ENCODE peak calls at places on chromosomes 4 and X, in seven cellular contexts. N, J, V, M, D, G and R are unnamed samples.

GRCh38 chr4:153533387-153533786 is 67.2 kb downstream of the TMEM131L start:
- DNase-seq in V (no peak), D (no peak), G (no peak), J (no peak), M (no peak), N (no peak), R (no peak)

GRCh38 chr4:181637186-181638105 is 605.8 kb upstream of the TENM3 start:
- DNase-seq in J (peak), V (no peak), D (no peak), N (no peak), M (no peak), G (no peak), R (no peak)

GRCh38 chr4:108982786-108983185 is 219.9 kb upstream of the ETNPPL start:
- DNase-seq in G (no peak), J (no peak), D (no peak), N (no peak), V (no peak), M (no peak), R (no peak)

GRCh38 chr4:117491531-117491930 is 406.2 kb upstream of the TRAM1L1 start:
- DNase-seq in J (no peak), G (no peak), M (no peak), N (no peak), V (no peak), D (no peak), R (no peak)

GRCh38 chr4:168637872-168638756 is 141.3 kb downstream of the PALLD start:
- DNase-seq in J (peak), V (no peak), N (no peak), D (no peak), M (no peak), G (no peak), R (no peak)

GRCh38 chrX:28920554-28920953 is 333.3 kb downstream of the IL1RAPL1 start:
- DNase-seq in N (no peak), V (no peak), M (no peak), G (no peak), D (no peak), J (peak), R (no peak)

GRCh38 chr4:24473309-24473721 is 111.0 kb downstream of the DHX15 start:
- DNase-seq in G (peak), D (no peak), M (peak), J (peak), V (no peak), N (peak), R (no peak)

GRCh38 chr4:100780126-100780525 is 262.3 kb upstream of the EMCN start:
- DNase-seq in V (no peak), J (no peak), G (no peak), D (no peak), M (no peak), N (no peak), R (no peak)

GRCh38 chrX:331145-331771 is 12.7 kb upstream of the GTPBP6 start:
- DNase-seq in V (no peak), J (peak), M (no peak), D (no peak), N (peak), G (no peak), R (no peak)

GRCh38 chrX:38172596-38172995 is 48.1 kb downstream of the SRPX start:
- DNase-seq in N (no peak), J (peak), M (no peak), D (no peak), G (no peak), V (no peak), R (no peak)

GRCh38 chr4:128068927-128069326 is 7.8 kb downstream of the LARP1B start:
- DNase-seq in V (no peak), J (peak), M (peak), N (peak), G (peak), D (no peak), R (peak)

GRCh38 chr4:7186516-7187296 is 5.6 kb upstream of the SORCS2 start:
- DNase-seq in J (no peak), G (no peak), V (no peak), M (no peak), N (no peak), D (no peak), R (no peak)

GRCh38 chrX:11770320-11770719 is 12.3 kb downstream of the MSL3 start:
- DNase-seq in M (peak), D (peak), G (peak), N (peak), V (no peak), J (peak), R (peak)

GRCh38 chr4:56655627-56656345 is 25.3 kb downstream of the HOPX start:
- DNase-seq in D (no peak), V (no peak), J (no peak), N (peak), G (no peak), M (no peak), R (no peak)

GRCh38 chr4:93829531-93830089 is 1.1 kb downstream of the ATOH1 start:
- DNase-seq in G (no peak), M (no peak), J (no peak), D (no peak), V (no peak), N (peak), R (no peak)

GRCh38 chr4:117874241-117874640 is 160.0 kb upstream of the NDST3 start:
- DNase-seq in M (no peak), G (no peak), D (no peak), V (no peak), J (no peak), N (no peak), R (no peak)

DNA sequence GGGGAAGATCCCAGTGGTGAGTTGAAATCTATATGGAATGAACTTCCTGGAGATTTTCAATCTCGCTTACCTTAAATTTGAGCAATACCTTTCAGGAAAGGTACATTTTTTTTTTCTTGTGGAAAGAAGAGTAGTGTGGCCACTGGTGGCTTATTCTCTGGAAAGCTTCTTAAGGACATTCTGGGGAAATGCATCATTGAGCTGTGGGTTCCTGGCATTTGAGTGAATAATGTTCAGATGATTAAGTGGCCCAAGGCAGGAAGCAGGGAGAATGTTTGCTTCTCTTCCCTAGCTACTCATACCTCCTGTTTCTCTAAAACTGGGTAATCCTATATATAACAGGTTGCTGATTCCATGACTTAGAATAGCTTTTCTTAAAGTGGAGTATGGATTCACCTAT is 31.8 kb downstream of the STAG2 start:
- DNase-seq in N (no peak), M (no peak), D (no peak), V (no peak), G (no peak), J (peak), R (no peak)
- TF ChIP-seq RFX5 in N (no peak), M (no peak), D (no peak), V (no peak), G (no peak), J (no peak), R (no peak)

DNA sequence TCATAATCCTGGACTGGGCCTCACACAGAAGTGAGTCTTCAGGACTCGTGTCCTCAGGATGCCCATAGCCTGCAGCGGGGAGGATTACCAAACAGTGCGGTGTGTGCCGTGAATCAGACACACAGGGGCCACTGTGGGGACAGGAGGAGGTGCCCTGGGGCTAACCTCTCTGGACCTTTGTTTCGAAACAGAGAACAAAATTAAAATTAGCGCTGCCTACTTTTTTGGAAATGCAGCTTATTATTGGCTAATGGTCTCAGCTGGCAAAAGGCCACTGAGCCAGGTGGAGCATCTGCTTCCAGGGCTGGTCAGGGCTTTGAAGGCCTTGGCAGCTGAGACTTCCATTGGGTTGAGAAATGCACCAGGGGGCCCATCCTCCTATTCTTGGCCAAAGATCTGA is 236.2 kb downstream of the EVC2 start:
- DNase-seq in M (no peak), D (no peak), J (no peak), V (no peak), N (no peak), G (no peak), R (no peak)
- TF ChIP-seq RFX5 in M (no peak), D (no peak), J (no peak), V (no peak), N (no peak), G (no peak), R (no peak)

GRCh38 chrX:13081385-13082285 is 37.2 kb upstream of the FAM9C start:
- DNase-seq in V (no peak), D (peak), N (no peak), J (peak), G (no peak), M (no peak), R (no peak)

GRCh38 chrX:13077168-13077567 is 32.7 kb upstream of the FAM9C start:
- DNase-seq in N (no peak), G (no peak), J (peak), V (no peak), M (no peak), D (no peak), R (no peak)

GRCh38 chrX:13076176-13076956 is 31.9 kb upstream of the FAM9C start:
- DNase-seq in N (no peak), V (no peak), J (peak), G (no peak), D (no peak), M (no peak), R (no peak)

GRCh38 chrX:13080128-13080795 is 35.8 kb upstream of the FAM9C start:
- DNase-seq in G (no peak), M (no peak), N (no peak), J (no peak), D (no peak), V (no peak), R (no peak)

DNA sequence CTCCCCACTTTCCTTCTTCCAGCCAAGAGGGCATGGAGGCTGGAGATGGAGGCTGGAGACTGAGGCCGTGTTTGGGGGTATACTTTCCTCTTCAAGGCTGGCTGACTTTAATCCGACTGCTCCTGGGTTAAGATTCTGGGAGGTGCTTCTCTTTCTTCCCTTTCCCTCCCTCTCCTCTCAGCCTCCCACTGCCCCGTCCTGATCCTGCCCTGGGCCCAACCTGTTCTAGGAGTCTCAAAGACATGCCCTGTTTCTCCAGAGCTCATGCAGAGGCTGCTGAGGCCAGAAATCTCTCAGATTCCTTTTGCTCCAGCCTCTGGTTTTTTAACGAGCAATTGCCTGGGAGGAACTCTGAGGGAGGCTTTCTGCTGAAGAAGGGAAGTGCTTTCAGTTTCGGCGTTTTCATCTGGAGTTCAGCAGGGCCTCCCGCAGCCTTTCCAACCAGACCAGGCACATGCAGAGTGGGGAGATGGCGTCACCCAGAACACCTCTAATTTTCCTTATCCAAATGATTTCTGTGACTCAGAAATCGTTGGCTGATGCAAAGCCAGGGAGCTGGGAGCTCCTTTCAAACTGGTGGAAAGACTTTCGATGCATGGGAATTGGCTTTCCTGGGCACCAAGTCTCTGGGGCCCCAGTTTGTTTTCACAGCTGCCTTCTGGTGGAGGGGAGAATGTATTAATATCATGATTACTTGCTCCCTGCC is 34.5 kb upstream of the FAM9C start:
- DNase-seq in M (no peak), V (no peak), D (no peak), G (no peak), N (no peak), J (peak), R (no peak)
- TF ChIP-seq RFX5 in M (no peak), V (no peak), D (no peak), G (no peak), N (no peak), J (no peak), R (no peak)

GRCh38 chrX:120282697-120283096 is 28.6 kb downstream of the TMEM255A start:
- DNase-seq in V (no peak), M (no peak), D (no peak), G (no peak), N (no peak), J (no peak), R (no peak)
- TF ChIP-seq RFX5 in V (no peak), M (no peak), D (no peak), G (no peak), N (no peak), J (no peak), R (no peak)

GRCh38 chr4:38523054-38523453 is 140.9 kb upstream of the KLF3 start:
- DNase-seq in D (no peak), N (no peak), V (no peak), M (no peak), G (peak), J (no peak), R (no peak)

GRCh38 chr4:38519671-38520070 is 144.3 kb upstream of the KLF3 start:
- DNase-seq in J (no peak), M (no peak), G (no peak), V (no peak), D (no peak), N (no peak), R (no peak)

GRCh38 chr4:38526412-38526811 is 137.6 kb upstream of the KLF3 start:
- DNase-seq in J (no peak), V (no peak), D (no peak), M (no peak), G (no peak), N (no peak), R (peak)

GRCh38 chr4:38529189-38530115 is 134.5 kb upstream of the KLF3 start:
- DNase-seq in J (no peak), V (no peak), M (no peak), N (no peak), D (peak), G (peak), R (no peak)

DNA sequence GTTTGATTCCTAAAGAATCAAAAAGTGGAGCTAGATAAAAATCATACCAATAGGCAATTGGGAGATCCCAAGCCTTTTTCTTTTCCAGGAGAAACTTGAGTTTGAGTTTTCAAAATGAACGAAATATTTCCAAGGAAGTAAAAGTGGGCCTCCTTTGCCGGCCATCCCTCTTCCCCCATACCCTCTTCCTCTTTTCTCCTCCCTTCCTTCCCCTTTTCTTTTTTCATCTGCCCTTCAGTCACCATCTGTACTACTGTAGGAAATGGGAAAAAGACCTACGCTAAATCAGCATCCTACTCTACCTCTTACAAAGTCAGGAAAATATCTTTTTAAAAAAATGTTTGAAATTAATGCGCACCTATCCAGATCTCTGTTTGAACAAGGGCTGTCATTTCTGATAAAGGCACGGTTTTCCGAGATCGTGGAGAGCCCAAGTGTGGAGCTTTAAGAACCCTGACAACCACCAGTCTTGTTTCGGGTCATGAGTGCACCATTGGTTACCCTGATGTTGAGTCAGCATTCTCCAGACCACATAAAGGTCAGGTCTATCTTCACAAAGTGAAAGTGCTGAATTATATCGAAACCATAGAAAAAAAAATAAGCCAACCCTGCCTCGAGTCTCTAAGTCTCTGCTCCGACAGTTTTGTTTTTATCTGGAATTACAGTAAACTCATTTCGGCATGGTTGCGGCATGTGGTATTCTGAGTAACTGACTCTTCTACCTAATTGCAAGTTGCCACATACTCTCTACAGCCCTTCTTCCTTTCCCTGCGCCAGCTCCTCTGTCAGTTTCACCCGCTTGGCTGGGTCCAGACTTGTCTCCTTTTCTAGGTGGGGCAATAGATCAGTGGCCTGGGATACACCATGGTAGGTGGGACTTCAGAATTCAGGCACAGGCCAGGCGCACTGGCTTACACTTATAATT is 140.2 kb upstream of the KLF3 start:
- DNase-seq in V (no peak), J (no peak), N (no peak), D (peak), G (peak), M (no peak), R (no peak)
- TF ChIP-seq RFX5 in V (no peak), J (no peak), N (no peak), D (no peak), G (no peak), M (no peak), R (no peak)

GRCh38 chrX:40310016-40310415 is 212.3 kb upstream of the BCOR start:
- DNase-seq in G (no peak), V (no peak), M (no peak), J (no peak), D (no peak), N (peak), R (no peak)
- TF ChIP-seq RFX5 in G (no peak), V (no peak), M (no peak), J (no peak), D (no peak), N (no peak), R (no peak)